ENCODE peak calls at places on chromosomes 12 and 14, in eight cellular contexts. S is hepatocyte; K is naive B cell; Y is activated CD4-positive, alpha-beta T cell treated with anti-CD3 and anti-CD28 coated beads, Interleukin-2, amount 50 U/mL, for 48 hours; X is heart right ventricle; M is GF-D8; O is stimulated activated CD8-positive, alpha-beta memory T cell treated with anti-CD3 and anti-CD28 coated beads, Interleukin-4, amount 100 ng/mL, for 24 hours; R is naive thymus-derived CD4-positive, alpha-beta T cell. D is an unnamed sample.
A peak's percentile ranks its signal among the peaks of the same experiment; 100 is the strongest.

GRCh38 chr12:57272337-57273151 is 21.6 kb upstream of the STAC3 start:
- DNase-seq in Y (no peak), R (no peak), K (no peak), O (no peak), S (no peak), M (no peak), X (peak; percentile 27), D (no peak)

GRCh38 chr12:32312049-32312670 is 87.2 kb upstream of the FGD4 start:
- DNase-seq in S (peak; percentile 81), M (no peak), O (no peak), R (peak; percentile 63), X (no peak), K (peak; percentile 29), Y (no peak), D (peak; percentile 14)

GRCh38 chr14:97266653-97267052 is 469.5 kb downstream of the VRK1 start:
- DNase-seq in S (peak; percentile 52), Y (no peak), R (no peak), K (no peak), M (no peak), X (no peak), O (no peak), D (peak; percentile 40)

GRCh38 chr14:99752486-99753121 is 40.6 kb upstream of the EML1 start:
- DNase-seq in M (no peak), O (no peak), Y (no peak), X (no peak), S (no peak), K (no peak), R (no peak), D (peak; percentile 53)

GRCh38 chr12:124640096-124640495 is 72.7 kb upstream of the NCOR2 start:
- DNase-seq in X (no peak), Y (no peak), M (no peak), K (no peak), O (no peak), R (no peak), S (no peak), D (peak; percentile 46)

GRCh38 chr14:61186793-61187641 is 94.1 kb downstream of the TMEM30B start:
- DNase-seq in K (no peak), Y (no peak), R (no peak), S (no peak), X (no peak), O (no peak), M (no peak), D (peak; percentile 47)

GRCh38 chr12:57756406-57757341 is 1.8 kb downstream of the MARCHF9 start:
- DNase-seq in K (peak; percentile 60), X (no peak), R (peak; percentile 76), O (peak; percentile 57), Y (peak; percentile 82), M (no peak), S (peak; percentile 75), D (no peak)

GRCh38 chr14:32512813-32513212 is 183.7 kb downstream of the AKAP6 start:
- DNase-seq in X (no peak), R (no peak), Y (no peak), O (no peak), S (no peak), M (no peak), K (no peak), D (no peak)

GRCh38 chr14:95313707-95314106 is 6.0 kb downstream of the CLMN start:
- DNase-seq in R (no peak), S (peak; percentile 81), M (peak; percentile 0), K (no peak), Y (no peak), O (no peak), X (peak; percentile 38), D (peak; percentile 56)

GRCh38 chr12:106233011-106233410 is 14.8 kb downstream of the CKAP4 start:
- DNase-seq in K (no peak), X (no peak), R (no peak), S (no peak), Y (no peak), O (no peak), M (no peak), D (no peak)

GRCh38 chr12:18644564-18644963 is 93.2 kb downstream of the PLCZ1 start:
- DNase-seq in Y (no peak), S (no peak), K (no peak), M (no peak), O (no peak), R (no peak), X (no peak), D (no peak)

GRCh38 chr14:34872822-34873590 is 2.2 kb downstream of the BAZ1A start:
- DNase-seq in Y (no peak), R (no peak), O (no peak), M (no peak), K (no peak), S (peak; percentile 23), X (no peak), D (peak; percentile 51)

GRCh38 chr12:87430444-87430843 is 598.8 kb downstream of the C12orf50 start:
- DNase-seq in X (no peak), S (no peak), Y (no peak), R (no peak), K (no peak), M (no peak), O (no peak), D (peak; percentile 7)

GRCh38 chr14:104893435-104894207 is 28.6 kb downstream of the CEP170B start:
- DNase-seq in O (no peak), S (peak; percentile 5), X (peak; percentile 8), R (no peak), K (no peak), Y (no peak), M (no peak), D (no peak)

GRCh38 chr12:93521225-93521854 is 51.1 kb upstream of the SOCS2 start:
- DNase-seq in R (no peak), O (no peak), S (no peak), M (no peak), Y (no peak), X (peak; percentile 22), K (no peak), D (no peak)

GRCh38 chr12:79454338-79454777 is 236.4 kb downstream of the PAWR start:
- DNase-seq in O (no peak), R (no peak), X (no peak), K (no peak), M (no peak), S (peak; percentile 45), Y (no peak), D (peak; percentile 61)

GRCh38 chr14:99261916-99262787 is 9.8 kb downstream of the BCL11B start:
- DNase-seq in S (no peak), R (peak; percentile 97), O (no peak), Y (peak; percentile 78), K (no peak), M (no peak), X (no peak), D (no peak)

GRCh38 chr12:58920102-58920955 is at the start of gene LRIG3:
- DNase-seq in R (no peak), K (no peak), X (peak; percentile 90), S (peak; percentile 96), M (no peak), Y (peak; percentile 14), O (no peak), D (peak; percentile 88)

GRCh38 chr14:53044486-53044885 is 93.6 kb upstream of the FERMT2 start:
- DNase-seq in X (no peak), K (no peak), O (no peak), M (no peak), R (no peak), S (peak; percentile 22), Y (no peak), D (peak; percentile 18)

GRCh38 chr14:89432226-89432625 is 15.2 kb upstream of the FOXN3 start:
- DNase-seq in K (no peak), M (no peak), S (no peak), X (no peak), O (no peak), Y (no peak), R (no peak), D (no peak)

GRCh38 chr12:211639-212382 is 2.1 kb downstream of the SLC6A12 start:
- DNase-seq in X (no peak), O (no peak), R (no peak), S (no peak), Y (no peak), M (no peak), K (no peak), D (no peak)

GRCh38 chr14:93655078-93655750 is 133.1 kb downstream of the PRIMA1 start:
- DNase-seq in X (peak; percentile 22), Y (no peak), O (no peak), K (no peak), M (no peak), S (peak; percentile 90), R (peak; percentile 2), D (peak; percentile 40)

GRCh38 chr12:3365416-3366385 is 125.3 kb upstream of the PRMT8 start:
- DNase-seq in M (no peak), S (peak; percentile 64), K (no peak), X (no peak), R (no peak), Y (no peak), O (no peak), D (no peak)

GRCh38 chr14:99757331-99758070 is 35.7 kb upstream of the EML1 start:
- DNase-seq in X (no peak), K (no peak), O (no peak), Y (peak; percentile 30), M (no peak), S (no peak), R (no peak), D (peak; percentile 86)

GRCh38 chr12:46459111-46459510 is 86.5 kb upstream of the SLC38A2 start:
- DNase-seq in M (no peak), K (no peak), R (peak; percentile 8), O (peak; percentile 7), S (no peak), Y (peak; percentile 40), X (no peak), D (peak; percentile 94)

GRCh38 chr12:105047303-105047702 is 37.0 kb downstream of the ALDH1L2 start:
- DNase-seq in K (no peak), Y (no peak), M (no peak), S (no peak), X (no peak), O (no peak), R (no peak), D (no peak)

GRCh38 chr12:114399664-114400211 is 6.2 kb downstream of the TBX5 start:
- DNase-seq in M (no peak), R (no peak), Y (no peak), K (no peak), X (no peak), S (peak; percentile 58), O (no peak), D (no peak)

GRCh38 chr12:95980437-95980836 is 15.7 kb downstream of the HAL start:
- DNase-seq in Y (no peak), S (no peak), X (no peak), M (no peak), O (no peak), K (no peak), R (no peak), D (no peak)

D was measured in brain microvascular endothelial cell.